ENCODE peak calls at places on chromosomes 6 and 20, in nine cellular contexts. M is activated naive CD8-positive, alpha-beta T cell treated with anti-CD3 and anti-CD28 coated beads for 36 hours; X is T-helper 2 cell; J is stimulated activated CD8-positive, alpha-beta memory T cell treated with anti-CD3 and anti-CD28 coated beads, Interleukin-4, amount 100 ng/mL, for 24 hours; Z is naive B cell; B is amniotic epithelial cell; E is astrocyte; G is body of pancreas; V is IMR-90. K is an unnamed sample.

GRCh38 chr6:39072830-39073229 is 24.2 kb downstream of the GLP1R start:
- DNase-seq in Z (no peak), X (no peak), G (no peak), M (no peak), E (no peak), B (no peak), J (no peak), V (no peak), K (no peak)

GRCh38 chr6:41427642-41428401 is 92.4 kb downstream of the NCR2 start:
- DNase-seq in E (no peak), X (no peak), Z (peak; percentile 59), V (no peak), G (peak; percentile 81), J (no peak), M (peak; percentile 29), B (no peak), K (no peak)

GRCh38 chr6:43052842-43053544 is 658 bp downstream of the CUL7 start:
- DNase-seq in B (peak; percentile 24), G (peak; percentile 56), E (peak; percentile 12), V (peak; percentile 20), M (no peak), X (no peak), Z (no peak), J (no peak), K (no peak)

GRCh38 chr6:45882671-45883070 is 133.0 kb downstream of the CLIC5 start:
- DNase-seq in M (no peak), E (no peak), G (no peak), Z (no peak), J (no peak), X (no peak), V (no peak), B (no peak), K (no peak)

GRCh38 chr20:58640446-58640845 is 10.6 kb upstream of the STX16 start:
- DNase-seq in M (no peak), G (no peak), E (peak; percentile 97), Z (no peak), V (peak; percentile 71), X (no peak), J (no peak), B (peak; percentile 95), K (no peak)

GRCh38 chr6:39415482-39415881 is 93.0 kb upstream of the KCNK16 start:
- DNase-seq in E (no peak), G (no peak), X (no peak), V (no peak), Z (no peak), B (no peak), M (no peak), J (no peak), K (no peak)

GRCh38 chr6:8914700-8915099 is 479.4 kb upstream of the SLC35B3 start:
- DNase-seq in J (no peak), Z (no peak), M (no peak), E (no peak), V (no peak), B (no peak), G (no peak), X (no peak), K (no peak)

GRCh38 chr6:158825038-158825950 is 6.1 kb upstream of the EZR start:
- DNase-seq in J (no peak), X (no peak), B (no peak), V (no peak), G (no peak), E (no peak), Z (no peak), M (no peak), K (no peak)

GRCh38 chr20:53434662-53435061 is 159.0 kb downstream of the ZNF217 start:
- DNase-seq in B (no peak), V (no peak), M (no peak), Z (no peak), J (no peak), E (no peak), X (no peak), G (no peak), K (no peak)

GRCh38 chr6:100177956-100178355 is 183.9 kb upstream of the MCHR2 start:
- DNase-seq in V (no peak), M (no peak), G (no peak), X (no peak), J (no peak), B (peak; percentile 51), E (no peak), Z (no peak), K (no peak)

K was measured in GM18507.